ENCODE peak calls at places on chromosomes 2 and 18, in six cellular contexts. H, K, R, L, I and T are unnamed samples.

GRCh38 chr2:262117-262516 is 1.7 kb downstream of the SH3YL1 start:
- DNase-seq in H (no peak), K (no peak), R (no peak), L (no peak), I (no peak), T (no peak)

GRCh38 chr18:61681065-61681464 is 211.7 kb downstream of the RNF152 start:
- DNase-seq in H (no peak), K (no peak), R (no peak), L (no peak), I (no peak), T (no peak)

GRCh38 chr2:127721311-127721977 is 20.1 kb downstream of the SFT2D3 start:
- DNase-seq in H (no peak), K (no peak), R (no peak), L (no peak), I (peak; percentile 81), T (no peak)

GRCh38 chr2:101699939-101700442 is 2.5 kb downstream of the MAP4K4 start:
- DNase-seq in H (peak; percentile 17), K (no peak), R (no peak), L (no peak), I (peak; percentile 21), T (no peak)

GRCh38 chr18:22504665-22505064 is 87.0 kb upstream of the CTAGE1 start:
- DNase-seq in H (no peak), K (no peak), R (no peak), L (no peak), I (peak; percentile 69), T (no peak)

GRCh38 chr18:13381907-13382682 is 163.5 kb downstream of the LDLRAD4 start:
- DNase-seq in H (peak; percentile 91), K (no peak), R (no peak), L (no peak), I (no peak), T (no peak)

GRCh38 chr18:49464718-49465598 is 4.5 kb upstream of the DYM start:
- DNase-seq in H (no peak), K (no peak), R (peak; percentile 95), L (no peak), I (no peak), T (peak; percentile 86)

GRCh38 chr2:65360441-65360840 is 72.0 kb downstream of the SPRED2 start:
- DNase-seq in H (no peak), K (no peak), R (no peak), L (no peak), I (no peak), T (no peak)

GRCh38 chr2:182615036-182615435 is 101.0 kb upstream of the DNAJC10 start:
- DNase-seq in H (no peak), K (no peak), R (no peak), L (no peak), I (no peak), T (no peak)